ENCODE peak calls at places on chromosomes 5 and 9, in ten cellular contexts. G, M, K, U, T, L, H, N, J and A are unnamed samples.

GRCh38 chr5:104421431-104421830 is 858.8 kb upstream of the NUDT12 start:
- DNase-seq in N (no peak), T (no peak), U (no peak), M (no peak), K (no peak), J (peak), L (no peak), H (no peak), G (no peak), A (no peak)

GRCh38 chr5:174837919-174838902 is 113.8 kb downstream of the MSX2 start:
- DNase-seq in T (peak), G (no peak), H (peak), J (peak), K (peak), M (peak), L (no peak), N (peak), U (peak), A (no peak)

GRCh38 chr5:17401509-17402290 is 96.3 kb upstream of the TAF11L2 start:
- DNase-seq in U (no peak), T (peak), M (no peak), J (no peak), N (no peak), K (no peak), H (no peak), G (no peak), L (no peak), A (no peak)

GRCh38 chr5:35683466-35683865 is 65.8 kb downstream of the SPEF2 start:
- DNase-seq in N (no peak), G (no peak), M (no peak), H (no peak), K (no peak), T (no peak), J (no peak), L (no peak), U (no peak), A (no peak)

GRCh38 chr5:138676556-138677193 is 76.5 kb upstream of the CTNNA1 start:
- DNase-seq in J (no peak), T (no peak), U (no peak), K (no peak), H (no peak), N (no peak), G (peak), L (no peak), M (no peak), A (no peak)

GRCh38 chr9:133032171-133032570 is 1.4 kb downstream of the GTF3C5 start:
- DNase-seq in M (no peak), K (no peak), L (no peak), N (no peak), T (no peak), U (no peak), G (no peak), J (no peak), H (no peak), A (no peak)

GRCh38 chr9:114159562-114160145 is 4.3 kb downstream of the COL27A1 start:
- DNase-seq in H (no peak), M (no peak), G (no peak), L (no peak), J (no peak), U (no peak), T (no peak), N (no peak), K (no peak), A (no peak)

GRCh38 chr5:113092683-113093082 is 116.1 kb downstream of the DCP2 start:
- DNase-seq in L (no peak), G (no peak), T (no peak), M (peak), H (no peak), J (peak), K (no peak), U (no peak), N (peak), A (no peak)

GRCh38 chr9:130167927-130168326 is 4.3 kb upstream of the NCS1 start:
- DNase-seq in J (no peak), U (no peak), H (no peak), N (no peak), M (peak), G (no peak), T (peak), L (no peak), K (no peak), A (no peak)

GRCh38 chr9:98306384-98307145 is 51.1 kb upstream of the TBC1D2 start:
- DNase-seq in L (no peak), U (no peak), K (no peak), N (peak), M (peak), G (no peak), J (peak), T (no peak), H (no peak), A (no peak)

GRCh38 chr5:138832218-138832617 is 42.9 kb downstream of the LRRTM2 start:
- DNase-seq in J (peak), K (peak), M (no peak), T (no peak), L (no peak), H (no peak), U (no peak), N (no peak), G (no peak), A (no peak)

GRCh38 chr9:110040788-110041187 is 167.2 kb downstream of the C9orf152 start:
- DNase-seq in G (no peak), J (peak), U (peak), N (peak), K (peak), M (no peak), T (no peak), H (no peak), L (no peak), A (no peak)

GRCh38 chr5:174293481-174293880 is 248.0 kb downstream of the NSG2 start:
- DNase-seq in J (no peak), U (no peak), N (no peak), K (no peak), G (no peak), L (no peak), H (no peak), T (no peak), M (no peak), A (peak)

GRCh38 chr5:130963798-130964197 is 201.3 kb downstream of the HINT1 start:
- DNase-seq in T (no peak), M (peak), H (no peak), K (no peak), J (peak), N (peak), L (no peak), G (no peak), U (no peak), A (no peak)

GRCh38 chr9:5453673-5454072 is 3.3 kb downstream of the CD274 start:
- DNase-seq in H (no peak), N (no peak), M (no peak), K (no peak), G (no peak), U (no peak), L (no peak), J (peak), T (no peak), A (no peak)

GRCh38 chr5:39014544-39014943 is 59.7 kb downstream of the RICTOR start:
- DNase-seq in K (peak), H (no peak), T (no peak), U (peak), L (no peak), G (no peak), J (peak), M (peak), N (no peak), A (no peak)

GRCh38 chr5:127297348-127298035 is 6.9 kb downstream of the MEGF10 start:
- DNase-seq in N (no peak), H (no peak), M (no peak), U (no peak), K (no peak), L (no peak), J (no peak), G (no peak), T (peak), A (no peak)

GRCh38 chr5:159908201-159908940 is 7.9 kb upstream of the ADRA1B start:
- DNase-seq in L (no peak), H (no peak), G (no peak), J (peak), N (no peak), M (peak), T (peak), U (no peak), K (no peak), A (no peak)

GRCh38 chr5:73183491-73183891 is 10.5 kb downstream of the TMEM174 start:
- DNase-seq in L (no peak), J (no peak), G (no peak), M (no peak), H (no peak), K (no peak), U (no peak), T (no peak), N (no peak), A (no peak)

GRCh38 chr5:75662080-75662479 is 50.8 kb downstream of the ANKDD1B start:
- DNase-seq in N (no peak), G (no peak), L (no peak), K (no peak), U (no peak), H (no peak), T (no peak), M (no peak), J (no peak), A (no peak)

GRCh38 chr5:129917224-129917623 is 13.0 kb downstream of the CHSY3 start:
- DNase-seq in H (no peak), G (no peak), L (no peak), U (no peak), K (peak), N (peak), M (peak), T (no peak), J (peak), A (no peak)

GRCh38 chr5:39205550-39205949 is 13.8 kb downstream of the FYB1 start:
- DNase-seq in T (no peak), N (no peak), K (no peak), G (no peak), U (no peak), H (no peak), M (no peak), L (no peak), J (no peak), A (no peak)

GRCh38 chr9:6759114-6759977 is 1.6 kb downstream of the KDM4C start:
- DNase-seq in G (peak), N (peak), J (peak), M (peak), H (peak), K (peak), T (peak), L (peak), U (peak), A (no peak)

GRCh38 chr5:43305948-43306563 is 7.2 kb downstream of the HMGCS1 start:
- DNase-seq in U (peak), J (peak), M (peak), G (no peak), N (no peak), H (peak), T (peak), K (peak), L (no peak), A (no peak)

GRCh38 chr5:108380531-108381021 is 1.3 kb downstream of the FBXL17 start:
- DNase-seq in U (peak), G (peak), J (peak), T (peak), H (peak), L (peak), K (peak), N (peak), M (no peak), A (peak)

GRCh38 chr5:88836195-88836838 is 46.7 kb downstream of the MEF2C start:
- DNase-seq in L (peak), J (peak), N (peak), H (no peak), K (peak), G (no peak), M (no peak), T (no peak), U (peak), A (no peak)

GRCh38 chr9:34991833-34992375 is 2.4 kb downstream of the DNAJB5 start:
- DNase-seq in G (no peak), N (no peak), K (no peak), M (peak), H (no peak), U (no peak), L (peak), J (peak), T (peak), A (no peak)

GRCh38 chr9:34989056-34989945 is at the start of gene DNAJB5:
- DNase-seq in K (peak), T (peak), U (peak), L (peak), N (peak), J (peak), M (peak), H (peak), G (peak), A (peak)

GRCh38 chr9:34989946-34990635 is 546 bp downstream of the DNAJB5 start:
- DNase-seq in H (peak), L (peak), J (peak), N (no peak), G (peak), T (peak), K (no peak), M (peak), U (peak), A (peak)

GRCh38 chr9:34992376-34992951 is 2.9 kb downstream of the DNAJB5 start:
- DNase-seq in L (peak), K (peak), J (peak), H (peak), U (peak), T (no peak), N (peak), G (no peak), M (peak), A (peak)

DNA sequence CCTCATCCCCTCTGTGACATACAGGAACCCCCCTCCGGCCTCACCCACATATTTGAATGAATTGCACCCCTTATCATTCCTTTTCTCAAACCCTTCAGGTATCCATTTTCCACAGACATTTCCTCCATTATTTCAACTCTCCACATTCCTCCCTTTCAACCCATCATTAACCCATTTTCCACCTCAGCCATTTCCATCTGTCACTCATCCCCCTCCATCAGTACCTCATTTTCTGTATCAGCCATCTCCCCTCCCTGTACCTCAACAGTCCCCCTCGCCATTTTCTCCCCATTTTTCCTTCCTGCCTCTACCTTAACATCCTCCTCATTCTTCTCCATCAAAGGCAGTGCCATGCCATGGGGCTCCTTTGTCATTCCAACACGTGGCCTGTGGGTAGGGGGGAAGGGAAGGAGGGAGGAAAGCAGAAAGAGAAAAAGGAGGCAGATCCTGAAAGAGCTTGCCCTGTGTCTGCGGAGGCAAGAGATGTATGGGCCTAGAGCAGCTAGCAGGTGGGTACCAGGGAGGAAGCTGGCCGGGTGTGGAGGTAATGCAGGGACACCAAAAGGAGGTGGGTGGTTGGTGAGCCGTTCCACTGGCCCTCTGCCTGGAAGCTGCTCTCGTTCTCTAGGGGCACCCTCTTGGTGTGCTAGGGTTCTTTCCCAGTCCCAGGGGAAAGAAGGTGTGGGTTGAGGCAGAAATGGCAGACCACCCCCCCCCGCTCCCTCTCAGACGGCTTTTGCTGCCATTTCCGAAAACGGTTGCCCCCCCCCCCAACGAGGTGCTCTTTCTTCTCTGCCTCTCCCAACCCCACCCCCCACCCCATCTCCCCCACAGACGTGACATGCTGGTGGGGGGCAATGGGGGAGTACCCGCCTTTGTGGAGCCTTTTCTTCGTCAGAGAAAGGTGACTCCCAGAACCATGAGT is 1.6 kb downstream of the DNAJB5 start:
- DNase-seq in T (peak), L (peak), G (no peak), H (no peak), N (no peak), U (no peak), J (no peak), K (no peak), M (no peak), A (peak)
- H3K4me3 ChIP-seq in T (peak), L (no peak), G (peak), H (peak), N (no peak), U (no peak), J (no peak), K (no peak), M (peak), A (peak)

DNA sequence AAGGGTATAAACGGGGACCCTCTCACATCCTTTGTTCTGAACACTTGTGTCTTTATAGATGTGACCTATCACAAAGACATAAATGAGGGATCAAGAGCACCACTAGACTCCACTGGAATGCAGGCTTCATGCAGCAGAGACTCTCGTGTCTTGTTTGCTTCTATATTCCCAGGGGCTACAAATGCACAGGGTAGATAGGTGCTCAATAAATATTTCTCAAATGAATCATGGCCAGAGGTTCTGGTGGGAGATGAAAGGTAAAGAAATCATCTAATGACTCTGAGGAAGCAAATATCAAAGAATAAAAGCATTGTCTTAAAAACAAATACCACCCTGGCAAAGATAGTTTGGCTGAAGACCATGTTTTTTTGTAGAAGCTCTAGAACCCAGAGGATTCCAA is 6.6 kb downstream of the SLC36A3 start:
- DNase-seq in J (no peak), K (no peak), G (no peak), M (no peak), U (no peak), T (no peak), H (no peak), N (no peak), L (no peak), A (no peak)
- TF ChIP-seq CTCF in J (no peak), K (no peak), G (no peak), M (no peak), U (no peak), T (no peak), H (no peak), N (no peak), L (no peak), A (no peak)

GRCh38 chr9:88740844-88741243 is 205.9 kb downstream of the NXNL2 start:
- DNase-seq in K (no peak), J (no peak), T (no peak), G (no peak), U (no peak), H (no peak), N (no peak), M (no peak), L (no peak), A (no peak)

GRCh38 chr9:88739373-88739772 is 204.4 kb downstream of the NXNL2 start:
- DNase-seq in K (no peak), L (no peak), U (no peak), G (no peak), T (no peak), N (no peak), M (no peak), J (no peak), H (no peak), A (no peak)

GRCh38 chr9:88737876-88738275 is 202.9 kb downstream of the NXNL2 start:
- DNase-seq in G (no peak), M (no peak), N (no peak), H (no peak), U (peak), L (no peak), J (peak), T (no peak), K (no peak), A (no peak)

GRCh38 chr9:88737031-88737430 is 202.1 kb downstream of the NXNL2 start:
- DNase-seq in G (no peak), K (peak), H (no peak), M (no peak), T (no peak), U (no peak), N (no peak), L (no peak), J (no peak), A (no peak)

GRCh38 chr9:88738708-88739107 is 203.7 kb downstream of the NXNL2 start:
- DNase-seq in T (no peak), U (peak), N (no peak), H (peak), K (peak), J (peak), G (no peak), L (no peak), M (no peak), A (no peak)
- H3K4me3 ChIP-seq in T (no peak), U (no peak), N (no peak), H (no peak), K (no peak), J (no peak), G (no peak), L (no peak), M (no peak), A (no peak)

GRCh38 chr5:6820851-6821479 is 107.7 kb downstream of the TENT4A start:
- DNase-seq in H (peak), L (no peak), J (peak), M (peak), G (no peak), K (peak), N (no peak), U (no peak), T (peak), A (no peak)

GRCh38 chr5:6818594-6819512 is 105.6 kb downstream of the TENT4A start:
- DNase-seq in L (no peak), J (no peak), K (no peak), H (no peak), G (no peak), T (no peak), U (no peak), N (no peak), M (peak), A (no peak)

GRCh38 chr5:6822068-6822467 is 108.8 kb downstream of the TENT4A start:
- DNase-seq in U (no peak), K (no peak), L (no peak), G (no peak), J (no peak), H (no peak), N (no peak), T (no peak), M (no peak), A (no peak)

GRCh38 chr5:6822556-6823343 is 109.5 kb downstream of the TENT4A start:
- DNase-seq in K (no peak), N (no peak), T (peak), G (no peak), L (no peak), M (no peak), H (no peak), J (no peak), U (no peak), A (no peak)

GRCh38 chr5:6819521-6819920 is 106.3 kb downstream of the TENT4A start:
- DNase-seq in T (peak), H (no peak), J (no peak), N (no peak), U (no peak), L (no peak), K (no peak), M (no peak), G (no peak), A (no peak)
- TF ChIP-seq CTCF in T (peak), H (no peak), J (no peak), N (no peak), U (no peak), L (no peak), K (no peak), M (no peak), G (peak), A (no peak)

GRCh38 chr9:93346240-93347112 is 105.0 kb upstream of the FAM120A start:
- DNase-seq in H (no peak), T (peak), K (no peak), J (peak), M (no peak), G (no peak), N (no peak), L (peak), U (no peak), A (no peak)
- H3K4me3 ChIP-seq in H (no peak), T (peak), K (peak), J (peak), M (no peak), G (peak), N (no peak), L (peak), U (no peak), A (peak)

DNA sequence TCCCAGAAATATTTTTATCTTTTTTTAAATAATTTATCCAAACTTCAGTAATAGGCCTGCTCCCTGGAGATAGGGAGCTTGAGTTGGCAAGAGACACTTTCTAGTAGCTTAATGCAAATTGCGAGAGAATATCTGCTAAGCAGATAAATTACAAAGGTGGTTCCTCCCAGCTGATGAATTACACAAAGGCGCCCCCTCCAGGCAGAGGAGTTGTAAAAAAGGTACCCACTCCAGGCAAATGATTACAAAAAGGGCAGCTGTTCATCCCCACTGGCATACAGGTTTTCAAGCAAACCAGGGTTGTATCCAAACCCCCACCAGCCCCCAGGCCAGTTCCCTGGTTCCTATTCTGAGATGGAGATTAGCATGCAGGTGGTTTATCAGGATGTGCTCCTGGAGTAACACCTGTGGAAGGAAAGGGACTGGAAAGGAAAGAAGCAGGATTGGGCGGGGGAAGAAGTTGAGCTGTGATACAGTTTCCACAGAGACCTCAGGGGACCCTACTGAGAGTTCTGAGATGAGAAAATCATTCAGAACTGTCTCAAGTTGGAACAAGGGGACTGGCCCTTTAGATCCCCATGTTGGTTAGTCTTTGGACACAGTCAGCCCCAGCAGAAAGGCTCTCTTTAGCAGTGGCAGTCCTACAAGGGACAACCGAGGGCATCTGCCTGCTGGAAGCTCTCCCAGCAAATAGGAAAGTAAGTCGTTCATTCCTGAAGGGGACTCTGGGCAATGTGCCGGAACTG is 25.5 kb downstream of the ESM1 start:
- DNase-seq in G (peak), M (peak), N (no peak), U (no peak), J (peak), L (no peak), T (peak), H (peak), K (no peak), A (no peak)
- TF ChIP-seq CTCF in G (peak), M (peak), N (peak), U (peak), J (peak), L (no peak), T (peak), H (peak), K (peak), A (no peak)